ENCODE peak calls at places on chromosomes 11 and 22, in five cellular contexts. D is GM13977; F is activated CD4-positive, alpha-beta T cell treated with anti-CD3 and anti-CD28 coated beads, Interleukin-2, amount 50 U/mL, for 24 hours; H is WERI-Rb-1; X is GDM1. T is an unnamed sample.

GRCh38 chr11:76601272-76601671 is 69.3 kb downstream of the LRRC32 start:
- DNase-seq in D (no peak), X (no peak), F (no peak), H (no peak), T (no peak)

GRCh38 chr22:45212306-45212709 is 28.4 kb downstream of the KIAA0930 start:
- DNase-seq in D (no peak), X (no peak), F (no peak), H (peak), T (no peak)

GRCh38 chr11:125244166-125244565 is 79.6 kb downstream of the PKNOX2 start:
- DNase-seq in F (no peak), X (no peak), H (no peak), D (no peak), T (no peak)

GRCh38 chr22:37609240-37610152 is 862 bp downstream of the GGA1 start:
- DNase-seq in H (no peak), X (no peak), F (peak), D (peak), T (no peak)

GRCh38 chr22:41365425-41365824 is 16.3 kb upstream of the TEF start:
- DNase-seq in H (no peak), X (no peak), D (no peak), F (no peak), T (no peak)

GRCh38 chr11:19499999-19500398 is 212.6 kb upstream of the NAV2 start:
- DNase-seq in D (no peak), H (no peak), F (no peak), X (no peak), T (no peak)

GRCh38 chr11:112161012-112161411 is 2.9 kb downstream of the IL18 start:
- DNase-seq in D (no peak), X (no peak), F (no peak), H (no peak), T (no peak)

GRCh38 chr11:76267563-76267962 is 61.3 kb upstream of the WNT11 start:
- DNase-seq in H (no peak), X (no peak), D (no peak), F (no peak), T (no peak)

GRCh38 chr11:128824199-128825049 is 42.7 kb downstream of the KCNJ1 start:
- DNase-seq in D (no peak), X (no peak), F (no peak), H (no peak), T (no peak)

GRCh38 chr11:57647960-57648776 is 1.5 kb downstream of the YPEL4 start:
- DNase-seq in H (no peak), X (no peak), F (no peak), D (peak), T (no peak)

GRCh38 chr22:32987081-32987631 is 71.0 kb downstream of the SYN3 start:
- DNase-seq in D (no peak), F (no peak), X (no peak), H (no peak), T (no peak)

GRCh38 chr22:35705141-35705540 is 12.5 kb upstream of the APOL5 start:
- DNase-seq in D (no peak), F (no peak), H (no peak), X (no peak), T (no peak)

GRCh38 chr11:82732734-82733443 is 775 bp downstream of the FAM181B start:
- DNase-seq in H (peak), F (no peak), D (peak), X (no peak), T (peak)

T was measured in NCI-H1930.